ENCODE peak calls at places on chromosome 18, in four cellular contexts. T is activated gamma-delta T cell treated with Interleukin-2 at 50 U/mL for 16 hours, V is AG04449, K is RKO. C is an unnamed sample.

GRCh38 chr18:2310824-2311349 is 260.4 kb downstream of the METTL4 start:
- DNase-seq in K (no peak), V (no peak), T (no peak), C (no peak)

GRCh38 chr18:76771132-76771824 is 51.1 kb upstream of the ZNF236 start:
- DNase-seq in V (no peak), T (no peak), K (no peak), C (no peak)

GRCh38 chr18:58117685-58118403 is 73.8 kb downstream of the NEDD4L start:
- DNase-seq in V (peak), K (peak), T (no peak), C (peak)

GRCh38 chr18:54948350-54948837 is 10.9 kb downstream of the CCDC68 start:
- DNase-seq in T (no peak), V (no peak), K (no peak), C (peak)

GRCh38 chr18:65737346-65737745 is 13.5 kb upstream of the CDH7 start:
- DNase-seq in K (no peak), V (no peak), T (no peak), C (no peak)

GRCh38 chr18:2971741-2972552 is 41.0 kb downstream of the LPIN2 start:
- DNase-seq in T (peak), K (no peak), V (no peak), C (no peak)

GRCh38 chr18:50791599-50792438 is 28.0 kb downstream of the MRO start:
- DNase-seq in T (no peak), V (no peak), K (no peak), C (no peak)

GRCh38 chr18:76410660-76411417 is 84.2 kb downstream of the ZNF516 start:
- DNase-seq in V (no peak), K (no peak), T (no peak), C (no peak)

GRCh38 chr18:59459352-59460059 is 100.4 kb upstream of the LMAN1 start:
- DNase-seq in V (no peak), T (no peak), K (peak), C (no peak)

GRCh38 chr18:49098386-49098785 is 147.6 kb upstream of the SMAD7 start:
- DNase-seq in V (no peak), T (no peak), K (no peak), C (no peak)

GRCh38 chr18:21364471-21364870 is 122.4 kb downstream of the GREB1L start:
- DNase-seq in K (no peak), V (no peak), T (no peak), C (no peak)

GRCh38 chr18:58842978-58843661 is 21.6 kb upstream of the ZNF532 start:
- DNase-seq in K (no peak), V (no peak), T (no peak), C (no peak)

GRCh38 chr18:77566604-77567003 is 317.0 kb downstream of the GALR1 start:
- DNase-seq in V (no peak), K (no peak), T (no peak), C (no peak)

GRCh38 chr18:49021433-49022129 is 70.8 kb upstream of the SMAD7 start:
- DNase-seq in K (no peak), V (no peak), T (peak), C (no peak)

GRCh38 chr18:23828426-23828825 is 139.2 kb downstream of the LAMA3 start:
- DNase-seq in V (no peak), T (peak), K (peak), C (peak)

GRCh38 chr18:2448565-2449151 is 122.6 kb downstream of the METTL4 start:
- DNase-seq in T (no peak), V (no peak), K (no peak), C (no peak)

GRCh38 chr18:12773369-12773768 is 70.5 kb downstream of the PSMG2 start:
- DNase-seq in T (no peak), V (no peak), K (no peak), C (no peak)

GRCh38 chr18:26655614-26656400 is 107.5 kb upstream of the KCTD1 start:
- DNase-seq in V (no peak), T (no peak), K (peak), C (peak)

GRCh38 chr18:14928396-14928795 is 180.4 kb downstream of the ANKRD30B start:
- DNase-seq in K (no peak), V (no peak), T (no peak), C (no peak)

GRCh38 chr18:69326094-69326493 is 74.6 kb upstream of the DOK6 start:
- DNase-seq in K (no peak), V (no peak), T (no peak), C (no peak)

GRCh38 chr18:24011095-24011917 is 3.2 kb upstream of the TTC39C start:
- DNase-seq in V (no peak), K (no peak), T (no peak), C (no peak)

GRCh38 chr18:27966872-27967271 is 210.1 kb downstream of the CDH2 start:
- DNase-seq in V (no peak), T (no peak), K (no peak), C (no peak)

GRCh38 chr18:49076767-49077166 is 126.0 kb upstream of the SMAD7 start:
- DNase-seq in V (no peak), K (no peak), T (no peak), C (no peak)

GRCh38 chr18:69636529-69637301 is 236.0 kb downstream of the DOK6 start:
- DNase-seq in V (no peak), T (no peak), K (no peak), C (no peak)

GRCh38 chr18:10057401-10057800 is 143.6 kb downstream of the VAPA start:
- DNase-seq in V (no peak), T (no peak), K (no peak), C (no peak)

GRCh38 chr18:42067527-42067926 is 112.5 kb downstream of the PIK3C3 start:
- DNase-seq in V (no peak), T (no peak), K (no peak), C (no peak)

GRCh38 chr18:48230459-48231113 is 178.6 kb downstream of the ZBTB7C start:
- DNase-seq in T (no peak), K (peak), V (no peak), C (peak)

GRCh38 chr18:13989209-13989608 is 73.9 kb upstream of the MC2R start:
- DNase-seq in K (no peak), T (no peak), V (no peak), C (no peak)

GRCh38 chr18:42798606-42799005 is 316.9 kb downstream of the RIT2 start:
- DNase-seq in T (no peak), V (no peak), K (no peak), C (no peak)

GRCh38 chr18:35672897-35673296 is 91.4 kb downstream of the GALNT1 start:
- DNase-seq in T (no peak), K (peak), V (no peak), C (no peak)

GRCh38 chr18:62745089-62745751 is 29.9 kb downstream of the PHLPP1 start:
- DNase-seq in K (no peak), T (no peak), V (no peak), C (no peak)

GRCh38 chr18:13726972-13727331 is 479 bp downstream of the RNMT start:
- DNase-seq in T (peak), V (no peak), K (peak), C (peak)